ENCODE peak calls at places on chromosomes 2 and 18, in eight cellular contexts. T, A, E, V, D, Q, G and O are unnamed samples.

GRCh38 chr18:58267493-58267892 is 223.5 kb downstream of the NEDD4L start:
- DNase-seq in Q (no peak), V (no peak), E (no peak), A (no peak), T (no peak), D (no peak), G (no peak), O (no peak)

GRCh38 chr2:75560022-75560767 is 544 bp downstream of the EVA1A start:
- DNase-seq in A (no peak), T (no peak), V (no peak), D (no peak), Q (no peak), E (no peak), G (peak), O (no peak)

GRCh38 chr2:141887363-141887762 is 243.5 kb downstream of the LRP1B start:
- DNase-seq in V (no peak), Q (no peak), D (no peak), T (no peak), A (no peak), E (no peak), G (no peak), O (no peak)

GRCh38 chr2:236241181-236242056 is 22.8 kb downstream of the ASB18 start:
- DNase-seq in T (no peak), A (no peak), Q (no peak), E (no peak), D (no peak), G (no peak), V (no peak), O (no peak)

GRCh38 chr18:78983530-78983929 is 3.9 kb downstream of the SALL3 start:
- DNase-seq in A (no peak), D (no peak), V (no peak), G (no peak), Q (no peak), E (no peak), T (no peak), O (no peak)

GRCh38 chr2:113888641-113889470 is 1.0 kb upstream of the ACTR3 start:
- DNase-seq in A (no peak), T (no peak), D (no peak), G (no peak), V (peak), Q (no peak), E (no peak), O (no peak)

GRCh38 chr2:30627162-30627561 is 180.1 kb downstream of the CAPN13 start:
- DNase-seq in G (no peak), T (no peak), E (no peak), D (no peak), V (no peak), A (no peak), Q (no peak), O (no peak)

GRCh38 chr18:70332694-70333093 is 43.8 kb downstream of the SOCS6 start:
- DNase-seq in D (no peak), E (no peak), A (no peak), Q (no peak), G (no peak), V (no peak), T (no peak), O (no peak)

GRCh38 chr2:98134138-98134537 is 47.2 kb downstream of the VWA3B start:
- DNase-seq in Q (no peak), V (peak), G (peak), A (no peak), E (no peak), T (no peak), D (no peak), O (no peak)

GRCh38 chr2:234293973-234294372 is 202.9 kb downstream of the ARL4C start:
- DNase-seq in A (no peak), E (no peak), T (no peak), V (no peak), Q (peak), G (no peak), D (no peak), O (no peak)

GRCh38 chr2:160221391-160222276 is 21.6 kb upstream of the ITGB6 start:
- DNase-seq in V (peak), A (no peak), D (no peak), E (no peak), G (peak), T (peak), Q (no peak), O (peak)

GRCh38 chr2:208359632-208359986 is 47.0 kb upstream of the PTH2R start:
- DNase-seq in T (no peak), E (peak), Q (no peak), G (no peak), A (no peak), D (no peak), V (peak), O (no peak)

GRCh38 chr2:127117603-127118002 is 10.6 kb upstream of the BIN1 start:
- DNase-seq in V (no peak), E (no peak), G (no peak), Q (no peak), A (no peak), D (peak), T (no peak), O (peak)

GRCh38 chr2:233338046-233338445 is 16.2 kb upstream of the DGKD start:
- DNase-seq in T (no peak), V (no peak), Q (no peak), D (no peak), A (no peak), E (no peak), G (no peak), O (no peak)

GRCh38 chr2:12686708-12687107 is 30.0 kb upstream of the TRIB2 start:
- DNase-seq in V (no peak), G (peak), D (no peak), E (no peak), A (no peak), T (no peak), Q (no peak), O (no peak)

GRCh38 chr2:215422676-215423075 is 13.2 kb downstream of the FN1 start:
- DNase-seq in T (no peak), Q (no peak), G (no peak), A (no peak), D (no peak), E (no peak), V (no peak), O (no peak)

GRCh38 chr2:33207336-33207735 is 260.6 kb downstream of the LTBP1 start:
- DNase-seq in T (no peak), A (no peak), V (no peak), E (no peak), D (no peak), Q (no peak), G (no peak), O (no peak)

GRCh38 chr2:71617266-71617665 is 163.9 kb downstream of the DYSF start:
- DNase-seq in V (no peak), Q (no peak), E (no peak), T (no peak), D (peak), A (no peak), G (peak), O (peak)

GRCh38 chr2:9802576-9802993 is 40.7 kb upstream of the TAF1B start:
- DNase-seq in E (no peak), G (no peak), T (no peak), A (no peak), D (no peak), V (no peak), Q (no peak), O (no peak)

GRCh38 chr18:71951021-71951420 is 593.1 kb downstream of the CBLN2 start:
- DNase-seq in A (no peak), G (no peak), T (no peak), Q (no peak), V (no peak), D (no peak), E (no peak), O (no peak)

GRCh38 chr2:37812414-37812813 is 112.7 kb upstream of the RMDN2 start:
- DNase-seq in V (no peak), G (no peak), T (no peak), Q (no peak), A (no peak), D (no peak), E (no peak), O (no peak)

GRCh38 chr2:24919977-24920812 is at the start of gene ADCY3:
- DNase-seq in D (peak), T (peak), G (no peak), V (peak), E (peak), Q (no peak), A (no peak), O (no peak)
- H3K4me3 ChIP-seq in D (peak), T (peak), G (peak), V (peak), E (peak), Q (peak), A (peak), O (peak)

GRCh38 chr2:229205704-229206103 is 65.4 kb downstream of the PID1 start:
- DNase-seq in E (no peak), A (no peak), G (no peak), Q (no peak), V (no peak), T (no peak), D (no peak), O (no peak)
- TF ChIP-seq CTCF in E (no peak), A (no peak), G (no peak), Q (no peak), V (no peak), T (no peak), D (no peak), O (no peak)

DNA sequence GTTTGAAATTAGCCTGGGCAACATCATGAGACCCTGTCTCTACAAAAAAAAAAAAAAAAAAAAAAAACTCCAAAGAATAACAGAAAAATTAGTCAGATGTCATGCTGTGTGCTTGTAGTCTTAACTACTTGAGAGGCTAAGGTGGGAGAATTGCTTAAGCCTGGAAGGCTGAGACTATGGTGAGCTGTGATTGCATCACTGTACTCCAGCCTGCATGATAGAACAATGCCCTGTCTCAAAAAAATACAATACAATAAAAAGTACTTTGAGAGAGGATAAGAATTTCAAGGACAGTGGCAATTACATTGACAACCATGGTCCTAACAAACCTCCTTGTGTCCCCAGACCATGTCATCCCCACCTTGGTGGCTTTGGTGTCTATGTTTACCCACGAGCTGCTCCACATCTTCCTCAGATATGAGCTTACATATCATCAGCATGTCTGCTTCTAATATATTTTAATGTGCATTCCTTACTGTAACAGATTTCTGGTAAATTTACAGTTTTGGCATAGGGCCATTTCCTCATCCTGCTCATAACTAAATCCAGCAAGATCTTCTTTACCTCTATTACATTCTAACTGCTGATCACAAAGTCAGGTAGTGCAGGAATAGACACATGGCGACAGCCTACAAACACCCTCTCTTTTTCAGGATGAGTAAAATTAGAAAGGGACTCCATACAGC is 437.7 kb upstream of the HNRNPA3 start:
- DNase-seq in V (no peak), T (no peak), D (no peak), A (no peak), E (no peak), G (no peak), Q (no peak), O (no peak)
- H3K27ac ChIP-seq in V (no peak), T (no peak), D (no peak), A (no peak), E (no peak), G (no peak), Q (no peak), O (no peak)

DNA sequence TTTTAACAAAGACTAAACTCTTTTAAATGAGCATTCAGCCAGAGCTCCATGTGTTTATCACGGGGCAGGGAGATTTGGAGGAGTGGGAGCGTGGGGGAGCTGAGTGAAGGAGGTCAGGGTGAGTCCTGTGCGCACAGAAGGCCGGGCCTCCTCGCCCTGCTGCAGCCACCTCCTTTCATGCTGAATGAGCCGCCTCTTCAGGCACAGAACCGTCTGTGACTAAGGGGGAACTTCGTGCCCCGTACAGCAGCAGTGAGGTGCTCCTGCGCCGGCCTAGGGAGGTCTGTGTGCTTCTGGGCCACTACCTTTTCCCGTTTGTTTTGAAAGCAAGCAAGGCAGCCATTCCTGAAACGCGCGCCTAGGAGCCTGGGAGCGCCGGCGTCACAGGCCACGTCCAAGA is 27.1 kb upstream of the ZNF516 start:
- DNase-seq in E (no peak), Q (no peak), T (peak), G (no peak), A (no peak), D (no peak), V (no peak), O (no peak)
- H3K4me3 ChIP-seq in E (no peak), Q (no peak), T (no peak), G (no peak), A (no peak), D (no peak), V (no peak), O (no peak)

DNA sequence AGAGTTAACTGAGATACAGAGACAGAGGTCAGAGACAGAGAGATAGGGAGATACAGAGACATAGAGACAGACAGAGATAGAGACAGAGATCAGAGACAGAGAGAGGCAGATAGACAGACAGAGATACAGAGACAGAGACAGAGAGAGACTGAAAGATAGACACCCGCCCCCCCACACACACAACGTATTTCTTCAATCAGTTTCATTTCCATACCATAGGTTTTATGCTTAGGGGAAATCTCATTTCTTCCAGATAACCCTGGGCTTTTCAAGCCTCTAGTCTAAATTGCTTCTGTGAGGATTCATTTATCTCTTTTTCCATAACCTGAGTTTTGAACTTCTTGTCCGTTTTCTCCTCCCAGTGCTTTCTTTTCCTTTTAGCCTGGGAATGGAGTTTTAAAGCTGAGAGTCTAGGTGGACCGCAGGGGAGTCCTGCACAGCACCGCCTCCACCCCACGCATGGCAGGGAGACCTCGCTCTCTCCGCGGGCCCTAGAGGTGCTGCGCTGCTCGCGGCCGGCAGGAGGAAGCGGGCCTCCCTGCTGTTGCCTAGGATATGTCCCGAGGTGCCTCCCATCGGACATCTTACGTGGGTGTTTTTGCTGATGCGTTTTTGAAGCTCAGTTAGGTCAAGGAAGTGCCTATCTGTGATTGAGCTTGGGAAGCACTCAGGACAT is 94.7 kb downstream of the CD8B2 start:
- DNase-seq in Q (peak), V (peak), A (no peak), G (no peak), T (peak), E (peak), D (peak), O (no peak)
- TF ChIP-seq CTCF in Q (peak), V (no peak), A (no peak), G (no peak), T (no peak), E (no peak), D (no peak), O (no peak)